ENCODE peak calls at places on chromosome 2, in ten cellular contexts. O, Z, G, U, N, P, K, A, E and Q are unnamed samples.

GRCh38 chr2:66428986-66429612 is 5.8 kb upstream of the MEIS1 start:
- ATAC-seq in O (no peak), Z (peak), G (no peak), U (no peak), N (no peak), P (no peak), K (no peak), A (no peak), E (no peak), Q (no peak)

GRCh38 chr2:173001664-173002604 is 73.7 kb upstream of the MAP3K20 start:
- ATAC-seq in O (no peak), Z (no peak), G (no peak), U (no peak), N (no peak), P (no peak), K (no peak), A (no peak), E (no peak), Q (no peak)

GRCh38 chr2:144999040-144999875 is 479.3 kb upstream of the ZEB2 start:
- ATAC-seq in O (no peak), Z (no peak), G (peak), U (no peak), N (no peak), P (peak), K (no peak), A (no peak), E (no peak), Q (no peak)

GRCh38 chr2:170464268-170464667 is 250.9 kb upstream of the SP5 start:
- ATAC-seq in O (no peak), Z (no peak), G (no peak), U (no peak), N (no peak), P (peak), K (no peak), A (no peak), E (no peak), Q (no peak)

GRCh38 chr2:200087451-200087850 is 132.1 kb downstream of the MAIP1 start:
- ATAC-seq in O (no peak), Z (no peak), G (no peak), U (no peak), N (no peak), P (no peak), K (peak), A (no peak), E (no peak), Q (no peak)

GRCh38 chr2:21096458-21096857 is 27.3 kb upstream of the TDRD15 start:
- ATAC-seq in O (no peak), Z (no peak), G (peak), U (no peak), N (no peak), P (no peak), K (no peak), A (no peak), E (no peak), Q (no peak)

GRCh38 chr2:20594957-20595356 is 55.9 kb downstream of the HS1BP3 start:
- ATAC-seq in O (no peak), Z (no peak), G (no peak), U (no peak), N (no peak), P (no peak), K (no peak), A (no peak), E (no peak), Q (no peak)

GRCh38 chr2:39839261-39839848 is 60.3 kb upstream of the THUMPD2 start:
- ATAC-seq in O (no peak), Z (peak), G (no peak), U (no peak), N (no peak), P (no peak), K (no peak), A (no peak), E (no peak), Q (peak)

GRCh38 chr2:44708646-44709000 is 232.9 kb upstream of the SIX3 start:
- ATAC-seq in O (no peak), Z (no peak), G (no peak), U (no peak), N (no peak), P (no peak), K (no peak), A (no peak), E (no peak), Q (no peak)

GRCh38 chr2:226609361-226609760 is 190.3 kb downstream of the IRS1 start:
- ATAC-seq in O (no peak), Z (no peak), G (no peak), U (no peak), N (no peak), P (peak), K (no peak), A (no peak), E (no peak), Q (peak)

GRCh38 chr2:64732153-64732552 is 78.4 kb upstream of the SERTAD2 start:
- ATAC-seq in O (no peak), Z (no peak), G (no peak), U (no peak), N (no peak), P (no peak), K (no peak), A (no peak), E (no peak), Q (no peak)

GRCh38 chr2:40332096-40332826 is 119.6 kb downstream of the SLC8A1 start:
- ATAC-seq in O (no peak), Z (peak), G (peak), U (no peak), N (no peak), P (no peak), K (no peak), A (no peak), E (no peak), Q (no peak)

GRCh38 chr2:153005051-153005450 is 286.6 kb downstream of the ARL6IP6 start:
- ATAC-seq in O (no peak), Z (no peak), G (no peak), U (no peak), N (no peak), P (no peak), K (no peak), A (no peak), E (no peak), Q (no peak)

GRCh38 chr2:10006248-10007147 is 36.9 kb upstream of the KLF11 start:
- ATAC-seq in O (peak), Z (peak), G (peak), U (peak), N (no peak), P (peak), K (peak), A (peak), E (peak), Q (peak)